ENCODE peak calls at places on chromosomes 3 and 15, in seven cellular contexts. M is fibroblast of lung; X is NK-92 treated with Interleukin-12 subunit alpha and Interleukin-12 subunit beta, amount 100 ng/mL, for 24 hours; G is fibroblast of pulmonary artery; Y is H54; N is M059J; S is activated T-cell treated with anti-CD3 and anti-CD28 coated beads for 48 hours. J is an unnamed sample.

GRCh38 chr15:27418729-27419128 is 447.7 kb downstream of the GABRG3 start:
- DNase-seq in M (peak; percentile 35), X (peak; percentile 28), G (no peak), Y (no peak), N (no peak), S (no peak), J (no peak)

GRCh38 chr3:15983232-15983631 is 185.5 kb upstream of the ANKRD28 start:
- DNase-seq in M (peak; percentile 74), X (no peak), G (peak; percentile 70), Y (peak; percentile 30), N (peak; percentile 92), S (no peak), J (no peak)

GRCh38 chr3:171862993-171863521 is 19.9 kb downstream of the TMEM212 start:
- DNase-seq in M (peak; percentile 74), X (no peak), G (peak; percentile 87), Y (no peak), N (peak; percentile 50), S (no peak), J (no peak)

GRCh38 chr15:100918690-100919480 is at the start of gene LRRK1:
- DNase-seq in M (peak; percentile 61), X (no peak), G (peak; percentile 41), Y (peak; percentile 27), N (no peak), S (peak; percentile 4), J (no peak)

GRCh38 chr15:64430000-64430735 is 30.2 kb upstream of the ZNF609 start:
- DNase-seq in M (peak; percentile 94), X (peak; percentile 47), G (peak; percentile 96), Y (no peak), N (peak; percentile 69), S (no peak), J (peak; percentile 94)

GRCh38 chr3:4720316-4721075 is 227.3 kb downstream of the ITPR1 start:
- DNase-seq in M (peak; percentile 94), X (peak; percentile 11), G (peak; percentile 93), Y (peak; percentile 15), N (peak; percentile 80), S (no peak), J (peak; percentile 71)

GRCh38 chr15:68816795-68817303 is 3.8 kb downstream of the ANP32A start:
- DNase-seq in M (no peak), X (no peak), G (peak; percentile 15), Y (no peak), N (peak; percentile 7), S (no peak), J (no peak)

GRCh38 chr15:101126618-101127502 is 125.0 kb downstream of the CHSY1 start:
- DNase-seq in M (peak; percentile 69), X (peak; percentile 44), G (peak; percentile 61), Y (no peak), N (peak; percentile 74), S (peak; percentile 15), J (no peak)

GRCh38 chr3:110743202-110743601 is 328.4 kb upstream of the NECTIN3 start:
- DNase-seq in M (no peak), X (no peak), G (no peak), Y (no peak), N (no peak), S (no peak), J (no peak)

GRCh38 chr3:141493152-141493551 is 6.3 kb downstream of the RASA2 start:
- DNase-seq in M (no peak), X (no peak), G (no peak), Y (no peak), N (no peak), S (no peak), J (no peak)

GRCh38 chr15:99993681-99994131 is 260.5 kb upstream of the LYSMD4 start:
- DNase-seq in M (no peak), X (no peak), G (no peak), Y (no peak), N (no peak), S (no peak), J (no peak)